ENCODE peak calls at places on chromosome 17, in seven cellular contexts. M is trophoblast cell, J is IMR-90, O is mesendoderm, N is mesenchymal stem cell, Z is neuronal stem cell, D is H1. V is an unnamed sample.

GRCh38 chr17:60463157-60463820 is 41.0 kb downstream of the CHCT1 start:
- DNase-seq in M (no peak), J (no peak), O (no peak), N (peak; percentile 22), Z (no peak), D (no peak), V (no peak)

GRCh38 chr17:40602445-40603443 is 37.5 kb upstream of the CCR7 start:
- DNase-seq in M (no peak), J (no peak), O (no peak), N (peak; percentile 56), Z (no peak), D (no peak), V (no peak)

GRCh38 chr17:27323538-27324212 is 29.8 kb downstream of the WSB1 start:
- DNase-seq in M (peak; percentile 62), J (peak; percentile 16), O (peak; percentile 66), N (peak; percentile 62), Z (no peak), D (peak; percentile 53), V (peak; percentile 67)

GRCh38 chr17:2695961-2696760 is 15.4 kb downstream of the CLUH start:
- DNase-seq in M (no peak), J (no peak), O (no peak), N (no peak), Z (no peak), D (no peak), V (no peak)

GRCh38 chr17:47884427-47884740 is 11.7 kb upstream of the SP2 start:
- DNase-seq in M (no peak), J (no peak), O (no peak), N (no peak), Z (no peak), D (no peak), V (no peak)

GRCh38 chr17:78101112-78101511 is 27.4 kb downstream of the TMC6 start:
- DNase-seq in M (no peak), J (no peak), O (no peak), N (no peak), Z (no peak), D (no peak), V (no peak)

GRCh38 chr17:82767041-82767754 is 15.3 kb downstream of the TBCD start:
- DNase-seq in M (peak; percentile 73), J (peak; percentile 38), O (peak; percentile 65), N (peak; percentile 59), Z (no peak), D (peak; percentile 87), V (peak; percentile 77)

GRCh38 chr17:7347630-7348477 is 4.1 kb upstream of the KCTD11 start:
- DNase-seq in M (no peak), J (no peak), O (no peak), N (no peak), Z (no peak), D (no peak), V (no peak)

GRCh38 chr17:3759597-3760216 is 36.0 kb downstream of the HASPIN start:
- DNase-seq in M (no peak), J (no peak), O (no peak), N (no peak), Z (no peak), D (no peak), V (no peak)

GRCh38 chr17:1597861-1598342 is 30.7 kb downstream of the SLC43A2 start:
- DNase-seq in M (peak; percentile 63), J (no peak), O (no peak), N (no peak), Z (no peak), D (no peak), V (no peak)

GRCh38 chr17:19578545-19578944 is 44.9 kb downstream of the SLC47A1 start:
- DNase-seq in M (no peak), J (no peak), O (no peak), N (no peak), Z (no peak), D (no peak), V (no peak)

GRCh38 chr17:70144260-70144846 is 25.0 kb upstream of the KCNJ2 start:
- DNase-seq in M (peak; percentile 59), J (peak; percentile 54), O (no peak), N (peak; percentile 52), Z (peak; percentile 9), D (no peak), V (no peak)

GRCh38 chr17:69246726-69247375 is 18.2 kb upstream of the ABCA10 start:
- DNase-seq in M (peak; percentile 75), J (peak; percentile 55), O (peak; percentile 30), N (peak; percentile 60), Z (peak; percentile 31), D (no peak), V (no peak)

GRCh38 chr17:48543854-48544355 is 1.0 kb downstream of the HOXB2 start:
- DNase-seq in M (no peak), J (no peak), O (no peak), N (peak; percentile 67), Z (no peak), D (no peak), V (no peak)

GRCh38 chr17:62626719-62627218 is 701 bp upstream of the MRC2 start:
- DNase-seq in M (peak; percentile 73), J (peak; percentile 90), O (peak; percentile 91), N (peak; percentile 93), Z (peak; percentile 70), D (no peak), V (peak; percentile 92)

GRCh38 chr17:395179-395578 is 42.6 kb upstream of the RPH3AL start:
- DNase-seq in M (peak; percentile 10), J (no peak), O (no peak), N (no peak), Z (no peak), D (no peak), V (no peak)

GRCh38 chr17:83196973-83197880 is 117.8 kb downstream of the METRNL start:
- DNase-seq in M (no peak), J (no peak), O (no peak), N (no peak), Z (no peak), D (no peak), V (no peak)

GRCh38 chr17:57407287-57408063 is 151.2 kb downstream of the MSI2 start:
- DNase-seq in M (no peak), J (no peak), O (no peak), N (peak; percentile 50), Z (no peak), D (no peak), V (no peak)

GRCh38 chr17:81253358-81254131 is 14.4 kb downstream of the NDUFAF8 start:
- DNase-seq in M (peak; percentile 54), J (peak; percentile 31), O (no peak), N (peak; percentile 42), Z (no peak), D (peak; percentile 74), V (no peak)

GRCh38 chr17:73090396-73091202 is 1.9 kb downstream of the SLC39A11 start:
- DNase-seq in M (no peak), J (no peak), O (no peak), N (no peak), Z (no peak), D (no peak), V (no peak)

DNA sequence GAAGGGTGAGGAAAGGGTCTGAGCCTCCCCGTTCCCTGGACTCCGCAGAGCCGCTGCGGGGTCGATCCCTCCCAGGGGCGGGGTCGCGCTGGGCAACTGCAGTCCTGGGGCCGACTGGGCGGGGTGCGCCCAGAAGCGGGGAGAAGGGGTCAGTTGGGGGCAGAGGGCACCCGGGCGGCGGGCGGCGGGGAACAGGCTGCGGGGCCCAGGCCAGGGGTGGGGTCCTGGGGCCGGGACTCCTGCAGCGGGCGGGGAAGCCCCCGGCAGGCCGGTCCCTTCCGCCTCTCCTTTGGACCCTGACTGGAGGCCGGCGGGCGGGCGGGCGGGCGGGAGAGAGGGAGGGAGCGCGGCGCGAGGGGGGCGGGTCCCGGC is 360 bp downstream of the GGNBP2 start:
- DNase-seq in M (no peak), J (no peak), O (no peak), N (no peak), Z (no peak), D (no peak), V (no peak)
- H3K18ac ChIP-seq in M (peak overlapping the region; percentile 92), J (peak overlapping the region; percentile 95), O (peak overlapping the region; percentile 95), N (peak overlapping the region; percentile 97), Z (peak overlapping the region; percentile 66), D (peak overlapping the region; percentile 78), V (peak overlapping the region; percentile 22)

GRCh38 chr17:12647023-12647422 is 18.7 kb upstream of the MYOCD start:
- DNase-seq in M (peak; percentile 51), J (no peak), O (no peak), N (no peak), Z (no peak), D (no peak), V (no peak)

GRCh38 chr17:12640364-12640763 is 25.3 kb upstream of the MYOCD start:
- DNase-seq in M (no peak), J (no peak), O (no peak), N (no peak), Z (no peak), D (no peak), V (no peak)

GRCh38 chr17:12644623-12645022 is 21.1 kb upstream of the MYOCD start:
- DNase-seq in M (no peak), J (no peak), O (peak; percentile 88), N (no peak), Z (no peak), D (no peak), V (no peak)

GRCh38 chr17:12642034-12642433 is 23.7 kb upstream of the MYOCD start:
- DNase-seq in M (no peak), J (no peak), O (no peak), N (no peak), Z (no peak), D (no peak), V (no peak)

DNA sequence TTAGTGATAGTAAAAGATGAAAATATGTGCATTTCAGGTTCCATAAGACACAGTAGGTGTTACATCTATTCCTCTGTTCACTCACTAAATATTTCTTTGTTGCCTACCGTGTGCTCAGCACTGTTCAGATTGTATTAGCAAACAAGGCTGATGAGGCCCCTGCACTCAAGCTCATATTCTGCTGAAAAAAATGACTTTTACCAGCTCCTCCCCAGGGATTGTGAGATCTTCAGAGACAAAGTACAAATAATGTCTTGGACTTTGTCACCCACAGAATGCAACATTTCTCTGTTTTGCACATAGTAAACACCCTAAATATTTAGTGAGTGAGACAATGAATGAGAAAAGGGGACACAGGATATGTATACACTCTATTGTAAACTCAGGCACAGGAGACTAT is 21.9 kb upstream of the MYOCD start:
- DNase-seq in M (no peak), J (no peak), O (no peak), N (no peak), Z (no peak), D (no peak), V (no peak)
- H3K18ac ChIP-seq in M (no peak overlapping the region), J (peak overlapping the region; percentile 20), O (peak overlapping the region; percentile 83), N (no peak overlapping the region), Z (no peak overlapping the region), D (no peak overlapping the region), V (no peak overlapping the region)

GRCh38 chr17:33551075-33551474 is 258.0 kb upstream of the ASIC2 start:
- DNase-seq in M (peak; percentile 51), J (no peak), O (no peak), N (no peak), Z (no peak), D (no peak), V (no peak)
- H3K18ac ChIP-seq in M (no peak overlapping the region), J (no peak overlapping the region), O (no peak overlapping the region), N (no peak overlapping the region), Z (no peak overlapping the region), D (no peak overlapping the region), V (no peak overlapping the region)

GRCh38 chr17:63944736-63945499 is 12.8 kb upstream of the CD79B start:
- DNase-seq in M (no peak), J (no peak), O (no peak), N (no peak), Z (no peak), D (no peak), V (no peak)
- H3K18ac ChIP-seq in M (no peak overlapping the region), J (no peak overlapping the region), O (no peak overlapping the region), N (no peak overlapping the region), Z (peak overlapping the region; percentile 61), D (no peak overlapping the region), V (no peak overlapping the region)

V was measured in H9.